ENCODE peak calls at places on chromosomes 11 and 22, in ten cellular contexts. One of them, this sample, is unnamed.

GRCh38 chr11:3841426-3842304 is 906 bp upstream of the RHOG start:
- DNase-seq in AG04450: peak
- DNase-seq in ovary: peak
- DNase-seq in endothelial cell of umbilical vein: peak
- DNase-seq in H9: peak
- DNase-seq in heart left ventricle: peak
- DNase-seq in RWPE1: peak
- DNase-seq in A549: peak
- DNase-seq in HCT116: peak
- DNase-seq in brain microvascular endothelial cell: peak
- DNase-seq in this sample: peak

GRCh38 chr22:32413715-32414114 is 1.7 kb upstream of the RTCB start:
- DNase-seq in AG04450: peak
- DNase-seq in H9: no peak
- DNase-seq in endothelial cell of umbilical vein: peak
- DNase-seq in A549: peak
- DNase-seq in heart left ventricle: no peak
- DNase-seq in brain microvascular endothelial cell: peak
- DNase-seq in HCT116: peak
- DNase-seq in ovary: no peak
- DNase-seq in RWPE1: peak
- DNase-seq in this sample: no peak

GRCh38 chr22:24265734-24266133 is 4.9 kb upstream of the SPECC1L start:
- DNase-seq in H9: no peak
- DNase-seq in AG04450: no peak
- DNase-seq in brain microvascular endothelial cell: no peak
- DNase-seq in endothelial cell of umbilical vein: no peak
- DNase-seq in RWPE1: no peak
- DNase-seq in heart left ventricle: no peak
- DNase-seq in HCT116: no peak
- DNase-seq in A549: no peak
- DNase-seq in ovary: no peak
- DNase-seq in this sample: no peak

GRCh38 chr11:102396708-102397563 is 49.9 kb downstream of the BIRC2 start:
- DNase-seq in AG04450: no peak
- DNase-seq in HCT116: no peak
- DNase-seq in A549: no peak
- DNase-seq in H9: no peak
- DNase-seq in heart left ventricle: no peak
- DNase-seq in brain microvascular endothelial cell: no peak
- DNase-seq in ovary: no peak
- DNase-seq in RWPE1: no peak
- DNase-seq in endothelial cell of umbilical vein: no peak
- DNase-seq in this sample: no peak

GRCh38 chr22:30312053-30312452 is 14.7 kb downstream of the TBC1D10A start:
- DNase-seq in HCT116: peak
- DNase-seq in AG04450: no peak
- DNase-seq in endothelial cell of umbilical vein: no peak
- DNase-seq in heart left ventricle: no peak
- DNase-seq in RWPE1: peak
- DNase-seq in brain microvascular endothelial cell: peak
- DNase-seq in H9: no peak
- DNase-seq in ovary: no peak
- DNase-seq in A549: no peak
- DNase-seq in this sample: no peak

GRCh38 chr22:20299736-20300136 is 20.1 kb downstream of the DGCR6L start:
- DNase-seq in AG04450: no peak
- DNase-seq in HCT116: no peak
- DNase-seq in heart left ventricle: no peak
- DNase-seq in ovary: no peak
- DNase-seq in A549: no peak
- DNase-seq in H9: no peak
- DNase-seq in brain microvascular endothelial cell: no peak
- DNase-seq in RWPE1: no peak
- DNase-seq in endothelial cell of umbilical vein: peak
- DNase-seq in this sample: no peak

GRCh38 chr11:33936745-33937612 is 45.1 kb upstream of the LMO2 start:
- DNase-seq in brain microvascular endothelial cell: peak
- DNase-seq in endothelial cell of umbilical vein: peak
- DNase-seq in H9: no peak
- DNase-seq in RWPE1: no peak
- DNase-seq in heart left ventricle: peak
- DNase-seq in ovary: peak
- DNase-seq in A549: no peak
- DNase-seq in AG04450: no peak
- DNase-seq in HCT116: no peak
- DNase-seq in this sample: no peak

GRCh38 chr11:134414772-134415765 is 3.0 kb upstream of the B3GAT1 start:
- DNase-seq in RWPE1: no peak
- DNase-seq in ovary: no peak
- DNase-seq in AG04450: no peak
- DNase-seq in H9: no peak
- DNase-seq in brain microvascular endothelial cell: no peak
- DNase-seq in endothelial cell of umbilical vein: no peak
- DNase-seq in A549: no peak
- DNase-seq in heart left ventricle: no peak
- DNase-seq in HCT116: no peak
- DNase-seq in this sample: no peak

GRCh38 chr11:14371249-14371648 is 12.3 kb upstream of the RRAS2 start:
- DNase-seq in HCT116: no peak
- DNase-seq in heart left ventricle: no peak
- DNase-seq in A549: no peak
- DNase-seq in AG04450: no peak
- DNase-seq in endothelial cell of umbilical vein: no peak
- DNase-seq in brain microvascular endothelial cell: no peak
- DNase-seq in H9: no peak
- DNase-seq in ovary: no peak
- DNase-seq in RWPE1: no peak
- DNase-seq in this sample: no peak

GRCh38 chr22:40911772-40912171 is 39.4 kb upstream of the RBX1 start:
- DNase-seq in H9: no peak
- DNase-seq in brain microvascular endothelial cell: peak
- DNase-seq in ovary: no peak
- DNase-seq in heart left ventricle: no peak
- DNase-seq in AG04450: no peak
- DNase-seq in RWPE1: no peak
- DNase-seq in endothelial cell of umbilical vein: no peak
- DNase-seq in HCT116: no peak
- DNase-seq in A549: no peak
- DNase-seq in this sample: no peak

GRCh38 chr11:48184452-48184851 is 32.2 kb upstream of the OR4B1 start:
- DNase-seq in AG04450: no peak
- DNase-seq in HCT116: no peak
- DNase-seq in A549: no peak
- DNase-seq in H9: no peak
- DNase-seq in brain microvascular endothelial cell: no peak
- DNase-seq in RWPE1: no peak
- DNase-seq in ovary: no peak
- DNase-seq in endothelial cell of umbilical vein: no peak
- DNase-seq in heart left ventricle: no peak
- DNase-seq in this sample: no peak

GRCh38 chr11:73851046-73851764 is 25.4 kb downstream of the COA4 start:
- DNase-seq in ovary: no peak
- DNase-seq in brain microvascular endothelial cell: no peak
- DNase-seq in endothelial cell of umbilical vein: no peak
- DNase-seq in RWPE1: no peak
- DNase-seq in A549: no peak
- DNase-seq in heart left ventricle: no peak
- DNase-seq in HCT116: no peak
- DNase-seq in H9: no peak
- DNase-seq in AG04450: no peak
- DNase-seq in this sample: no peak

GRCh38 chr11:111777094-111778046 is 11.2 kb upstream of the PPP2R1B start:
- DNase-seq in H9: no peak
- DNase-seq in ovary: peak
- DNase-seq in heart left ventricle: no peak
- DNase-seq in HCT116: peak
- DNase-seq in A549: peak
- DNase-seq in RWPE1: peak
- DNase-seq in endothelial cell of umbilical vein: peak
- DNase-seq in brain microvascular endothelial cell: peak
- DNase-seq in AG04450: peak
- DNase-seq in this sample: no peak

GRCh38 chr11:66749091-66749490 is 20.1 kb upstream of the SPTBN2 start:
- DNase-seq in brain microvascular endothelial cell: no peak
- DNase-seq in H9: no peak
- DNase-seq in AG04450: no peak
- DNase-seq in endothelial cell of umbilical vein: no peak
- DNase-seq in heart left ventricle: peak
- DNase-seq in ovary: no peak
- DNase-seq in A549: no peak
- DNase-seq in RWPE1: no peak
- DNase-seq in HCT116: no peak
- DNase-seq in this sample: no peak

GRCh38 chr11:114036156-114036811 is 23.2 kb upstream of the ZBTB16 start:
- DNase-seq in brain microvascular endothelial cell: no peak
- DNase-seq in RWPE1: peak
- DNase-seq in ovary: peak
- DNase-seq in endothelial cell of umbilical vein: peak
- DNase-seq in A549: peak
- DNase-seq in HCT116: peak
- DNase-seq in heart left ventricle: peak
- DNase-seq in AG04450: no peak
- DNase-seq in H9: peak
- DNase-seq in this sample: peak

DNA sequence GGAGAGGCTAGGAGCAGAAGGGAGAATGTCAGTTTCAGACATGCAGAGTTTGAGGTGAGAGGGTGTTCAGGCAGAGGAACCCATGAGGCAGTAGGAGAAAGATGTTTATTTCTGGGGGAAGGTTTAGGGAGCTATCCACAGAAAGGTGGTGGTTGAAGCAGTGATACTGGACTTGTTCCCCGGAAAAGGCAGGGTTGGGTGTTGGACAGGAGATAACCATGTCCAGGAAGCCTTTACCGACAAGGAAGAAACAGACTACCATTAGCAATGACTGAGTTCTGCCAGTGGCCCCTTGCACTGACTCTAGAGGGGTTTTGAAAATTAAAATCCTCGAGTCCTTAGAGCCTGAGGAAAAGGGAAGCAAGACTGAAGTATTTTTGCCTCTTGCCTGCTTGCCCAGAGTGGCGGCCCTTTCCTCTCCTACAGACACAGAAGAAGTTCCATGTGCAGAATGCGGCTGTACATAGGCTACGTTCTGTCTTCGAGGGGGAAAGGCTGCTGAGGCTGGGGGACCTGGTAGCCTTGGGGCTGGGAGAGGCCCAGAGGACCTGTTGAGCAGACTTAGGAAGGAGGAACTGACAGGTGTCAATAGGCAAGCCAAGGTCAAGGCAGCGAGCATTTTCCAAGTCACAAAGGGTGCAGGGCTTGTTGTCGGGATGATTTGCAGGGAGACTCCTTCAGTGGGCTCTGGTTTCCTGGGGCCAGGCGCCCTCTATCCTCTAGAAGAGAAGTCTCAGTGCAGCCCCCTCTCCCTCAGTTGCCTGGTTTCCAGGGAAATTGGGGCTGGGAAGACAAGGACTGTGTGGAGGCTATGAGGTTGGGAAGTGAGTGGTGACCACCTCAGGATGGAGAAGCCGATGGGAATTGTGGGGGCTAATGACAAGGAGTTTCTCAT is 146.7 kb downstream of the LDLRAD3 start:
- DNase-seq in ovary: no peak
- DNase-seq in HCT116: no peak
- DNase-seq in brain microvascular endothelial cell: no peak
- DNase-seq in AG04450: no peak
- DNase-seq in H9: peak
- DNase-seq in endothelial cell of umbilical vein: no peak
- DNase-seq in A549: no peak
- DNase-seq in RWPE1: no peak
- DNase-seq in heart left ventricle: no peak
- DNase-seq in this sample: no peak
- TF ChIP-seq CTCF in ovary: no peak
- TF ChIP-seq CTCF in HCT116: no peak
- TF ChIP-seq CTCF in brain microvascular endothelial cell: peak
- TF ChIP-seq CTCF in AG04450: peak
- TF ChIP-seq CTCF in H9: peak
- TF ChIP-seq CTCF in endothelial cell of umbilical vein: no peak
- TF ChIP-seq CTCF in A549: no peak
- TF ChIP-seq CTCF in RWPE1: no peak
- TF ChIP-seq CTCF in heart left ventricle: no peak
- TF ChIP-seq CTCF in this sample: no peak

DNA sequence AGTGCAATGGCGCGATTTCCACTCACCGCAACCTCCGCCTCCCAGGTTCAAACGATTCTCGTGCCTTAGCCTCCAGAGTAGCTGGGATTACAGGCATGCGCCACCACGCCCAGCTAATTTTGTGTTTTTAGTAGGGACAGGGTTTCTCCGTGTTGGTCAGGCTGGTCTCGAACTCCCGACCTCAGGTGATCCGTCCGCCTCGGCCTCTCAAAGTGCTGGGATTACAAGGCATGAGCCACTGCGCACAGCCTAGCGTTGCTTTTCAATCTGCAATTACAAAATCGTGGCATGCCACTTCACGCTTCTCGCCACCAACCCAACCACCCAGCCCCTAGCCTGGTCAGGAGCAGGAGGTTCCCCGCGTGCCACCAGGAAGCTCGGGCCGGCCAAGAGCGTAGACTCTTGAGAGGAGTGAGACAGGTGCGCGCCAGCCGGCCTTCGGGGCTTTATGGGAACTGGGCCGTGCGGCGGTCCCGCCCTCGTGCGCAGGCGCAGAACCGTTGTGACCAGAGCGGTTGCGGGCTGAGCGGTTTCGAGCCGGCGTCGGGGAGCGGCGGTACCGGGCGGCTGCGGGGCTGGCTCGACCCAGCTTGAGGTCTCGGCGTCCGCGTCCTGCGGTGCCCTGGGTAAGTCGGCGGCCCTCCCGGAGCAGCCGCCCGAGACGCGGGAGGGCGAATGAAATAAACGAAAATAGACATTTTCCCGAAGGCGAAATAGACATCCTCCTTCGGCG is at the start of gene ASRGL1:
- DNase-seq in RWPE1: peak
- DNase-seq in HCT116: peak
- DNase-seq in brain microvascular endothelial cell: peak
- DNase-seq in H9: peak
- DNase-seq in AG04450: no peak
- DNase-seq in heart left ventricle: peak
- DNase-seq in endothelial cell of umbilical vein: peak
- DNase-seq in A549: peak
- DNase-seq in ovary: peak
- DNase-seq in this sample: peak
- H3K27ac ChIP-seq in RWPE1: no peak
- H3K27ac ChIP-seq in HCT116: peak
- H3K27ac ChIP-seq in brain microvascular endothelial cell: no peak
- H3K27ac ChIP-seq in H9: no peak
- H3K27ac ChIP-seq in AG04450: no peak
- H3K27ac ChIP-seq in heart left ventricle: peak
- H3K27ac ChIP-seq in endothelial cell of umbilical vein: no peak
- H3K27ac ChIP-seq in A549: peak
- H3K27ac ChIP-seq in ovary: no peak
- H3K27ac ChIP-seq in this sample: no peak

GRCh38 chr11:96155627-96156378 is 187.2 kb downstream of the MAML2 start:
- DNase-seq in ovary: peak
- DNase-seq in HCT116: peak
- DNase-seq in H9: peak
- DNase-seq in endothelial cell of umbilical vein: peak
- DNase-seq in brain microvascular endothelial cell: peak
- DNase-seq in RWPE1: peak
- DNase-seq in AG04450: peak
- DNase-seq in A549: peak
- DNase-seq in heart left ventricle: peak
- DNase-seq in this sample: no peak
- TF ChIP-seq CTCF in ovary: no peak
- TF ChIP-seq CTCF in HCT116: peak
- TF ChIP-seq CTCF in H9: peak
- TF ChIP-seq CTCF in endothelial cell of umbilical vein: peak
- TF ChIP-seq CTCF in brain microvascular endothelial cell: peak
- TF ChIP-seq CTCF in RWPE1: no peak
- TF ChIP-seq CTCF in AG04450: peak
- TF ChIP-seq CTCF in A549: peak
- TF ChIP-seq CTCF in heart left ventricle: peak
- TF ChIP-seq CTCF in this sample: no peak

GRCh38 chr11:64448599-64449380 is 89.8 kb downstream of the RPS6KA4 start:
- DNase-seq in ovary: peak
- DNase-seq in endothelial cell of umbilical vein: peak
- DNase-seq in H9: peak
- DNase-seq in AG04450: no peak
- DNase-seq in brain microvascular endothelial cell: peak
- DNase-seq in RWPE1: peak
- DNase-seq in A549: peak
- DNase-seq in heart left ventricle: peak
- DNase-seq in HCT116: peak
- DNase-seq in this sample: peak
- H3K27ac ChIP-seq in ovary: no peak
- H3K27ac ChIP-seq in endothelial cell of umbilical vein: no peak
- H3K27ac ChIP-seq in H9: no peak
- H3K27ac ChIP-seq in AG04450: no peak
- H3K27ac ChIP-seq in brain microvascular endothelial cell: no peak
- H3K27ac ChIP-seq in RWPE1: no peak
- H3K27ac ChIP-seq in A549: peak
- H3K27ac ChIP-seq in heart left ventricle: peak
- H3K27ac ChIP-seq in HCT116: no peak
- H3K27ac ChIP-seq in this sample: no peak